ENCODE peak calls at places on chromosomes 2 and 18, in ten cellular contexts. I is upper lobe of right lung, H is tibial nerve, U is aorta, K is adrenal gland, D is heart right ventricle, G is PC-3, Z is ascending aorta, T is SJCRH30, M is suprapubic skin. J is an unnamed sample. For H3K9me3, H3K4me1 and H3K36me3, the result is how much of the 10 kb centered on the place peaks cover.

GRCh38 chr2:191917430-191917881 is 70.6 kb upstream of the CAVIN2 start:
- DNase-seq in I (no peak), H (no peak), U (no peak), K (no peak), D (no peak), G (no peak), Z (no peak), T (no peak), M (no peak), J (no peak)

GRCh38 chr18:60421356-60422118 is 49.0 kb upstream of the MC4R start:
- DNase-seq in I (no peak), H (no peak), U (no peak), K (no peak), D (no peak), G (no peak), Z (no peak), T (no peak), M (no peak), J (no peak)

GRCh38 chr18:63074987-63075404 is 244.6 kb downstream of the BCL2 start:
- DNase-seq in I (peak), H (peak), U (peak), K (peak), D (peak), G (peak), Z (peak), T (peak), M (peak), J (peak)

GRCh38 chr2:128379021-128380005 is 60.6 kb upstream of the HS6ST1 start:
- DNase-seq in I (peak), H (peak), U (no peak), K (no peak), D (peak), G (no peak), Z (no peak), T (peak), M (peak), J (peak)

GRCh38 chr18:42752921-42753320 is 362.6 kb downstream of the RIT2 start:
- DNase-seq in I (no peak), H (no peak), U (no peak), K (no peak), D (no peak), G (no peak), Z (no peak), T (no peak), M (no peak), J (no peak)

GRCh38 chr2:58926112-58926511 is 685.0 kb upstream of the FANCL start:
- DNase-seq in I (no peak), H (no peak), U (no peak), K (no peak), D (no peak), G (no peak), Z (no peak), T (no peak), M (no peak), J (no peak)

GRCh38 chr2:238560234-238560633 is 133.5 kb downstream of the ASB1 start:
- DNase-seq in I (no peak), H (no peak), U (no peak), K (no peak), D (no peak), G (peak), Z (no peak), T (no peak), M (no peak), J (no peak)

GRCh38 chr18:23725827-23726661 is 36.8 kb downstream of the LAMA3 start:
- DNase-seq in I (no peak), H (no peak), U (no peak), K (no peak), D (no peak), G (no peak), Z (no peak), T (no peak), M (no peak), J (no peak)

GRCh38 chr2:127646487-127647241 is 711 bp downstream of the GPR17 start:
- DNase-seq in I (no peak), H (no peak), U (peak), K (no peak), D (no peak), G (no peak), Z (no peak), T (no peak), M (no peak), J (no peak)

GRCh38 chr18:52822160-52822559 is 482.2 kb downstream of the DCC start:
- DNase-seq in I (no peak), H (no peak), U (no peak), K (no peak), D (no peak), G (no peak), Z (no peak), T (no peak), M (no peak), J (no peak)

DNA sequence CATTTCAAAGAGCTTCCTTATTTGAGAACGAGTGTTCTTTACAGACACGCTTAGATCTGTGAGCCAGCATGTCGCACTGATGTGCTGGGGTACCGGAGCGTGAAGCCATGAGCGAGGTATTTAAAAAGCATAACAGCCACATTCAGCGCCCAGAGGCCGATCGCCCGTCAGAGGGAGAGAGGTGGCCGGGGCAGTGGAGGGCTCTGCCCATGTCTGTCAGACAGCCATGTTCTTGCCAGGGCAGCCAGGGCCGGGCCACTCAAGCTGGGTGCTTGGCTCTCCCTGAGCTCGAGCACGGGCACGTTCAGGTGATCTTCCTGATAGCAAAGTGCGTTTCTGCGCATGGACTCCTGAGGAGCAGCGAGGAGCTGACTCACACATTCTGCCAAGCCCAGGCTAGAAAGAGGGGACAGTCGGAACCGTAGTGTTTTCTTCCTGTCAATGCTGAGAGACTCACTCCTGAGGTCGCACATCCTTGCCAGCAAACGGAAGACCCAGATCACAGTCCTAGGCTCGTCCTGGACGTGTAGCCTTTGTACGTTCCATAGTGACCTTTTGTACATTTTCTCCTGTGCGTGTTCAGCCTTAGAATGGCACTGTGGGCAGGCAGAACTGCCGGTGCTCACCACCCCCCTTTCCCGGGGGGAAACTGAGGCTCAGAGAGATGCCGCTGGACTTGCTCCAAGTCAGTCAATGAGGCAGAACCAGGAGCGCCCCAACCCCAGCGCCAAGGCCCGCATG is 100.7 kb downstream of the NFATC1 start:
- DNase-seq in I (peak), H (no peak), U (peak), K (no peak), D (no peak), G (no peak), Z (no peak), T (no peak), M (peak), J (peak)
- H3K9me3 ChIP-seq in I (under half), H (under half), U (under half), K (under half), D (under half), G (under half), Z (under half), T (under half), M (under half), J (under half)

GRCh38 chr2:25315316-25315680 is 26.4 kb downstream of the DNMT3A start:
- DNase-seq in I (no peak), H (no peak), U (no peak), K (no peak), D (no peak), G (no peak), Z (no peak), T (no peak), M (no peak), J (peak)
- H3K4me1 ChIP-seq in I (under half), H (under half), U (under half), K (under half), D (half or more), G (under half), Z (under half), T (under half), M (half or more), J (half or more)

GRCh38 chr2:241325257-241325656 is 9.5 kb downstream of the SEPTIN2 start:
- DNase-seq in I (no peak), H (no peak), U (no peak), K (no peak), D (no peak), G (no peak), Z (no peak), T (no peak), M (no peak), J (no peak)
- H3K36me3 ChIP-seq in I (under half), H (under half), U (under half), K (under half), D (half or more), G (under half), Z (under half), T (half or more), M (under half), J (under half)

GRCh38 chr2:144256996-144257707 is 262.8 kb downstream of the ZEB2 start:
- DNase-seq in I (no peak), H (no peak), U (no peak), K (no peak), D (no peak), G (no peak), Z (no peak), T (no peak), M (no peak), J (no peak)
- H3K9me3 ChIP-seq in I (under half), H (under half), U (under half), K (under half), D (under half), G (under half), Z (under half), T (under half), M (under half), J (half or more)

DNA sequence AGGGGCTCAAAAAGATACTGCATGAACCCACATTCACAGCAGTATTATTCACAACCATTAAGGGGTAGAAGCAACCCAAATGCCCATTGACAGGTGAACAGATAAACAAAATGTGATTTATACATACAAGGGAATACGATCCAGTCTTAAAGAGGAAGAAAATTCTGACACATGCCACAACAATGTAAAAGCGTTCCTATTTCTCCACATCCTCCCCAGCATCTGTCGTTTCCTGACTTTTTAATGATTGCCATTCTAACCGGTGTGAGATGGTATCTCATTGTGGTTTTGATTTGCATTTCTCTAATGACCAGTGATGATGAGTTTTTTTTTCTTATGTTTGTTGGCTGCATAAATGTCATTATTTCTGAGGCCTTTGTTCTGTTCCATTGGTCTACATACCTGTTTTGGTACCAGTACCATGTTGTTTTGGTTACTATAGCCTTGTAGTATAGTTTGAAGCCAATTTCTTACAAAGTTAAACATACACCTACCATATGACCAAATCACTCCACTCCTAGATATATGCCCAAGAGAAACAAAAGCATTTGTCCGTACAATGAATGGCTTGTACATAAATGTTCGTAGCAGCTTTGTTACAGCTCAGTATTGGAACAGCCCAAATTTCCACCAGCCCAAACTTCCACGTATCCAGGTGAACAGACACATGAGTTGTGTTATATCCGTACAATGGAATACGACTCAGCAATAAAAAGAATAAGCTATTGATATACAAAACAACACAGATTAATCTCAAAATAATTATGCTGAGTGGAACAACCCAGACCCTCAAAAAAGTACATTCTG is 85.1 kb downstream of the TMEM131 start:
- DNase-seq in I (no peak), H (no peak), U (no peak), K (no peak), D (no peak), G (no peak), Z (no peak), T (no peak), M (no peak), J (no peak)
- H3K4me1 ChIP-seq in I (under half), H (under half), U (under half), K (under half), D (under half), G (under half), Z (under half), T (under half), M (under half), J (under half)

GRCh38 chr2:162200636-162201035 is 42.6 kb downstream of the FAP start:
- DNase-seq in I (no peak), H (no peak), U (no peak), K (no peak), D (no peak), G (peak), Z (no peak), T (no peak), M (no peak), J (no peak)
- H3K36me3 ChIP-seq in I (under half), H (under half), U (under half), K (under half), D (half or more), G (under half), Z (under half), T (under half), M (under half), J (under half)